ENCODE peak calls at places on chromosome 9, in four cellular contexts. D is MM.1S, Q is heart right ventricle, W is psoas muscle. F is an unnamed sample.

GRCh38 chr9:116756995-116757394 is 69.9 kb downstream of the TRIM32 start:
- DNase-seq in D (no peak), Q (no peak), W (no peak), F (no peak)

GRCh38 chr9:121944741-121945191 is 148.3 kb downstream of the TTLL11 start:
- DNase-seq in D (no peak), Q (no peak), W (no peak), F (no peak)

GRCh38 chr9:70553718-70554673 is 139.5 kb upstream of the KLF9 start:
- DNase-seq in D (no peak), Q (peak; percentile 43), W (no peak), F (no peak)

GRCh38 chr9:9942764-9943424 is 669.9 kb downstream of the PTPRD start:
- DNase-seq in D (peak; percentile 74), Q (peak; percentile 32), W (peak; percentile 53), F (no peak)

GRCh38 chr9:8234286-8234819 is 434.8 kb upstream of the DMAC1 start:
- DNase-seq in D (no peak), Q (no peak), W (no peak), F (no peak)

GRCh38 chr9:99103909-99104458 is 929 bp upstream of the TGFBR1 start:
- DNase-seq in D (no peak), Q (peak; percentile 31), W (peak; percentile 60), F (no peak)

GRCh38 chr9:122125158-122125890 is 32.2 kb upstream of the TTLL11 start:
- DNase-seq in D (peak; percentile 59), Q (peak; percentile 79), W (peak; percentile 88), F (peak; percentile 80)

GRCh38 chr9:137411260-137411659 is 11.7 kb downstream of the EXD3 start:
- DNase-seq in D (no peak), Q (peak; percentile 36), W (peak; percentile 47), F (no peak)

GRCh38 chr9:738209-738915 is 103.1 kb upstream of the DMRT1 start:
- DNase-seq in D (no peak), Q (peak; percentile 76), W (peak; percentile 82), F (peak; percentile 70)

GRCh38 chr9:126793686-126794417 is 11.0 kb upstream of the ZBTB43 start:
- DNase-seq in D (no peak), Q (no peak), W (no peak), F (no peak)

GRCh38 chr9:34984049-34984448 is 5.5 kb upstream of the DNAJB5 start:
- DNase-seq in D (peak; percentile 36), Q (no peak), W (no peak), F (no peak)

GRCh38 chr9:81371824-81372223 is 317.5 kb downstream of the TLE1 start:
- DNase-seq in D (no peak), Q (no peak), W (no peak), F (no peak)

GRCh38 chr9:16136961-16137360 is 584.1 kb downstream of the CCDC171 start:
- DNase-seq in D (no peak), Q (peak; percentile 43), W (peak; percentile 80), F (peak; percentile 73)

GRCh38 chr9:118991366-118992285 is 377.6 kb downstream of the BRINP1 start:
- DNase-seq in D (no peak), Q (no peak), W (no peak), F (no peak)

GRCh38 chr9:129486496-129487306 is 134.2 kb downstream of the C9orf50 start:
- DNase-seq in D (no peak), Q (peak; percentile 89), W (peak; percentile 86), F (peak; percentile 93)

GRCh38 chr9:86645303-86645702 is 291.1 kb upstream of the TUT7 start:
- DNase-seq in D (no peak), Q (no peak), W (no peak), F (no peak)

GRCh38 chr9:87433853-87434252 is 63.8 kb upstream of the DAPK1 start:
- DNase-seq in D (no peak), Q (no peak), W (no peak), F (no peak)

DNA sequence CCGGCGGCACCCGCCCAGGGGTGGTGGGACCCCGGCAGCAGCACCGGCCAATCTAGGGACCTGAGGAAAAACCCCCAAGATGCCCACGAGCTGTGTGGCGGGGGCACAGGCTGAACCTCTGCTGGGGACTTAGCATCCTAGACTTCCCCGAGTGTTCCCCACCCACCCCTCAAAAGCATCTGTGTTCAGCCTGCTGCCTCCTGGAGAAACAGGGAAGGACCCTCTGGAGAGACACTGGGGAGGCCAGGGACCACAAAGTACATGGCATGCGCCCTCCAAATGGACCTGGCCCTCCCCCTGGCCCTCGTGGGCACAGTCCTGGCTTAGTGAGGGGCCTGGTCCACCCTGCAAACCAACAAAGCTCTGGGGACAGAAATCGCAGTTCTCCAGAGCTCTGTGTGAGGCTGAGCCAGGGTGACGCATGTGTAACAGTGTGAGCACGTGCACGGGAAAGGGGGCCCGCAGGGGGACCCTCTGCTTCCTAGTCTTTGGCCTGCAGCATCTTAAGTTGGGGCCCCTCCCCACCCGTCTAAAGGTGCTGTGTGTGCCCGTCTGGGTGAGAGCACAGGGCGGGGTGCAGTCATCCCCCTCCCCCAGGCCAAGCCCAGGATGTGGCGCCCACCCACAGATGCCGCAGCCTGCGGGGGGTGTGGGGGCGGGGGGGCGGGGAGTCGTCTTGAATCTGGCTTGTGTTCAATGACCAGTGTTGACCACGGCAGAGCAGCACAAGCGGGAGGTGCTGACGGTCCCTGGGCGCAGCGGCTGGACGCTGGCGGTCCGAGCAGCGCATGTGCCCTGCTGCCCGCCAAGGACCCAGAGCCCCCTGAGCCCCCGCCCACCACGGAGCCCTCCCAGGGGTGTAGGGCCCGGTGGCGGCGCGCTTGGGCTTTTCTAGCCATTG is 668 bp upstream of the KCNT1 start:
- DNase-seq in D (no peak), Q (no peak), W (no peak), F (no peak)
- H3K4me3 ChIP-seq in D (no peak overlapping the region), Q (peak overlapping the region; percentile 15), W (peak overlapping the region; percentile 50), F (peak overlapping the region; percentile 37)

DNA sequence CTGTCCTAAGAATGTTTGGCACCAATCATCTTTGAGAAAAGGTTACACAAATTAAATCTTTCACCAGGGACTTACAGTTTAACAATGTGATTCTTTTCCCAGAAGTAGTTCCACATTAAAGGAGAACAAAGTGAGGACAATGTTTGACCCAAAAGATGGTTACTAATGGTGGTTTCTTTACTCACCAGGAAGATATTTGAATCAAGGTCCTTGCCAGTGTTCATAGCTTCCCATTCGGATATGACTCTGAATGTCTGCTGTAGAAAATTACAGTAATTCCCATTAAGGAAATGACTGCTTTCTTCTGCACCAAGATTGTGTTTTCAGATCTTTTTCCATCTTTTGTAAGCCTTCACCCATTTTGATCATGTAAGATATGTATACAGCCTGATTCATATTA is 114.6 kb upstream of the ADAMTSL1 start:
- DNase-seq in D (no peak), Q (no peak), W (no peak), F (no peak)
- H3K27ac ChIP-seq in D (no peak overlapping the region), Q (no peak overlapping the region), W (no peak overlapping the region), F (no peak overlapping the region)

GRCh38 chr9:125361837-125362531 is 100.4 kb downstream of the GAPVD1 start:
- DNase-seq in D (no peak), Q (no peak), W (no peak), F (no peak)
- H3K4me3 ChIP-seq in D (no peak overlapping the region), Q (no peak overlapping the region), W (no peak overlapping the region), F (no peak overlapping the region)

GRCh38 chr9:134660407-134660806 is 18.8 kb downstream of the COL5A1 start:
- DNase-seq in D (no peak), Q (no peak), W (no peak), F (no peak)
- H3K27ac ChIP-seq in D (no peak overlapping the region), Q (no peak overlapping the region), W (no peak overlapping the region), F (no peak overlapping the region)

GRCh38 chr9:104911029-104911607 is 16.8 kb downstream of the ABCA1 start:
- DNase-seq in D (no peak), Q (no peak), W (no peak), F (no peak)
- H3K4me3 ChIP-seq in D (no peak overlapping the region), Q (no peak overlapping the region), W (no peak overlapping the region), F (no peak overlapping the region)

GRCh38 chr9:20606637-20607036 is 15.7 kb downstream of the MLLT3 start:
- DNase-seq in D (no peak), Q (peak; percentile 47), W (no peak), F (peak; percentile 16)

GRCh38 chr9:20604561-20604960 is 17.7 kb downstream of the MLLT3 start:
- DNase-seq in D (peak; percentile 35), Q (no peak), W (no peak), F (no peak)

GRCh38 chr9:20601292-20601691 is 21.0 kb downstream of the MLLT3 start:
- DNase-seq in D (no peak), Q (no peak), W (no peak), F (no peak)

GRCh38 chr9:20599195-20599594 is 23.1 kb downstream of the MLLT3 start:
- DNase-seq in D (no peak), Q (no peak), W (no peak), F (no peak)

GRCh38 chr9:20603524-20604268 is 18.6 kb downstream of the MLLT3 start:
- DNase-seq in D (no peak), Q (no peak), W (no peak), F (no peak)
- H3K27ac ChIP-seq in D (no peak overlapping the region), Q (peak overlapping the region; percentile 33), W (peak overlapping the region; percentile 33), F (peak overlapping the region; percentile 33)

DNA sequence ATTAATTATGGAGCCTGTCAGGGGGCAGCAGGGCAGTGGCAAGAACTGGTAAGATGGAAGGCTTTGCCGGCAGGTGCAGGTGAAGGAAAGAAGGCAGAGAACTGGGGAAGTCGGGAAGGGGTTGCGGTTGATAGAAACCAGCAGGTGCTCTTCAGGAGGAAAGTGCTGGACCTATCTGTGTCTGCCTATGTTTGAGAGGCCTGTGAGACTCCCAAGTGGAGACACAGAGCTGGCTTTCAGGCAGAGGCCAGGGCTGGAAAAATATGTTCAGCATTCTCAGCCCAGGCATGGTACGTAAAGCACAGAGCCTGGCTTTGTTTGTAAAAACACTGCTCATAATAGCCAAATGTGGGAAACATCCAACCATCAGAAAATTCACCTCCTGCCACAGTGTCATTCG is 69.5 kb downstream of the S1PR3 start:
- DNase-seq in D (no peak), Q (no peak), W (no peak), F (no peak)
- H3K4me3 ChIP-seq in D (no peak overlapping the region), Q (no peak overlapping the region), W (no peak overlapping the region), F (no peak overlapping the region)

GRCh38 chr9:37963936-37964739 is 60.2 kb upstream of the SLC25A51 start:
- DNase-seq in D (no peak), Q (no peak), W (no peak), F (no peak)
- H3K27ac ChIP-seq in D (no peak overlapping the region), Q (no peak overlapping the region), W (peak overlapping the region; percentile 46), F (peak overlapping the region; percentile 41)